ENCODE peak calls at places on chromosomes 1 and 21, in ten cellular contexts. P is HCT116, I is AG04450, X is fibroblast of mammary gland, C is adrenal gland, D is tibial artery, U is fibroblast of lung, H is cardiac fibroblast, V is ovary, N is fibroblast of the aortic adventitia. J is an unnamed sample.

GRCh38 chr21:43950936-43951335 is 61.2 kb upstream of the TRAPPC10 start:
- DNase-seq in I (no peak), H (no peak), C (no peak), X (no peak), V (no peak), D (no peak), P (no peak), U (no peak), N (no peak), J (no peak)

GRCh38 chr1:221692643-221693042 is 49.2 kb downstream of the DUSP10 start:
- DNase-seq in C (no peak), U (no peak), X (no peak), V (no peak), I (no peak), H (no peak), P (no peak), N (no peak), D (no peak), J (no peak)

GRCh38 chr1:210743038-210743437 is 390.9 kb downstream of the KCNH1 start:
- DNase-seq in D (no peak), N (no peak), C (no peak), X (no peak), I (no peak), U (no peak), H (no peak), V (no peak), P (no peak), J (no peak)

GRCh38 chr1:43893020-43893419 is 40.6 kb upstream of the ARTN start:
- DNase-seq in H (peak), U (no peak), V (no peak), I (no peak), C (no peak), X (peak), N (peak), P (no peak), D (peak), J (no peak)

GRCh38 chr1:10867914-10868598 is 71.6 kb upstream of the CASZ1 start:
- DNase-seq in N (no peak), X (no peak), V (no peak), U (no peak), I (no peak), H (no peak), P (no peak), C (no peak), D (no peak), J (no peak)

GRCh38 chr1:200217703-200218102 is 190.2 kb downstream of the NR5A2 start:
- DNase-seq in V (no peak), U (no peak), I (no peak), D (no peak), P (no peak), H (no peak), N (no peak), C (no peak), X (no peak), J (no peak)

GRCh38 chr21:33360871-33361602 is 36.3 kb downstream of the IFNAR1 start:
- DNase-seq in U (peak), I (no peak), X (peak), H (peak), D (peak), V (peak), C (peak), P (no peak), N (peak), J (peak)

GRCh38 chr1:87449348-87449963 is 120.8 kb downstream of the LMO4 start:
- DNase-seq in D (peak), H (peak), C (peak), I (no peak), U (peak), N (peak), V (peak), P (no peak), X (peak), J (peak)

GRCh38 chr1:68293609-68294353 is 61.5 kb upstream of the WLS start:
- DNase-seq in N (peak), U (peak), P (no peak), H (peak), I (no peak), C (peak), X (peak), V (peak), D (no peak), J (no peak)

GRCh38 chr1:202374077-202374476 is 25.6 kb downstream of the PPP1R12B start:
- DNase-seq in C (no peak), U (no peak), D (no peak), H (no peak), X (peak), I (no peak), P (no peak), N (no peak), V (no peak), J (no peak)

GRCh38 chr1:47418122-47418521 is 2.0 kb downstream of the FOXE3 start:
- DNase-seq in P (no peak), C (no peak), N (no peak), X (no peak), I (no peak), U (no peak), V (no peak), H (no peak), D (no peak), J (no peak)

GRCh38 chr1:47417129-47418044 is 1.3 kb downstream of the FOXE3 start:
- DNase-seq in N (no peak), H (no peak), V (no peak), I (no peak), D (no peak), X (no peak), P (no peak), C (no peak), U (no peak), J (no peak)

GRCh38 chr1:47416319-47417128 is 439 bp downstream of the FOXE3 start:
- DNase-seq in X (no peak), U (no peak), H (no peak), I (no peak), D (no peak), N (no peak), P (no peak), C (no peak), V (no peak), J (no peak)

GRCh38 chr1:47418681-47419272 is 2.7 kb downstream of the FOXE3 start:
- DNase-seq in D (no peak), H (no peak), N (no peak), U (no peak), P (no peak), X (no peak), C (no peak), V (no peak), I (no peak), J (no peak)

GRCh38 chr1:47415728-47416318 is at the start of gene FOXE3:
- DNase-seq in H (no peak), P (no peak), D (no peak), X (no peak), N (no peak), C (no peak), V (no peak), I (no peak), U (no peak), J (no peak)
- H3K4me3 ChIP-seq in H (peak), P (no peak), D (peak), X (peak), N (peak), C (no peak), V (no peak), I (peak), U (no peak), J (no peak)

DNA sequence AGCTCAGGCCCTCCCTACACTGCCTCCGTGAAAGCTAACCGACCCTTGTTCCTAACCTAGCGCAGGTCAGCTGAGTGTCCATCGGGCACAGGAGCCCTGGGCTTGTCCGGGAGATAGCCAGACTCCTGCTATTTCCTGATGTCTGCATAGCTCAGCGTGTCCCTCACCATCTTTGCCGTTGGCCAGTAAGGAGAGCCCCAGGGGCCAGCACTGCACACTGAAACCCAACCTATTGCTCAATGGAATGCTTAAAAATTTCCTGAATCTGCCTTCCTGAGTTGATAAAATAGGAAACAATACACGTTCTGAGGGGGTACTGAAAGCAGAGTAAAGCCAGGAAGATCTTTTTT is 2.2 kb downstream of the RUNX1 start:
- DNase-seq in N (no peak), X (no peak), D (no peak), V (no peak), P (no peak), H (no peak), I (no peak), U (peak), C (no peak), J (no peak)
- TF ChIP-seq CTCF in N (no peak), X (no peak), D (no peak), V (no peak), P (no peak), H (no peak), I (no peak), U (no peak), C (no peak), J (no peak)

DNA sequence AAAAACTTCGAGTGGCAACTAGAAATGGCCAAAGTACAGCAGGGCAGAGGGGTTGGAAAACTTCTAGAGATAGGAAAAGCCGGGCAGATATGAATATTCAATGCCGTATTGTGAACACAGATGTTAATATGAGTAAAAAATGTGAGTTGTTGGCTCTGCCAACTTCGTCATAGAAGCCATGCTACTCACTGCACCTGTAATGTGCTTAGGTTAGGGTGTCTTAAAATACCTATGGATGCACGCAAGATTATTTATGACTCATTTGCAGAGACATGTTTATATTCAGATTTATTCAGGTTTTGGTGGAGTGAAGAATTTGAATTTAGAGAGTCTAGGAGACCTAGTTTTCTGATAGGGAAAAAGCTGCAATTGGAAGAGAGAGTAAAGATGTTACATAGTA is 925.7 kb downstream of the LTN1 start:
- DNase-seq in I (no peak), V (no peak), C (no peak), P (no peak), U (no peak), X (no peak), D (no peak), N (no peak), H (no peak), J (no peak)
- H3K4me3 ChIP-seq in I (no peak), V (no peak), C (no peak), P (no peak), U (no peak), X (no peak), D (no peak), N (no peak), H (no peak), J (no peak)

DNA sequence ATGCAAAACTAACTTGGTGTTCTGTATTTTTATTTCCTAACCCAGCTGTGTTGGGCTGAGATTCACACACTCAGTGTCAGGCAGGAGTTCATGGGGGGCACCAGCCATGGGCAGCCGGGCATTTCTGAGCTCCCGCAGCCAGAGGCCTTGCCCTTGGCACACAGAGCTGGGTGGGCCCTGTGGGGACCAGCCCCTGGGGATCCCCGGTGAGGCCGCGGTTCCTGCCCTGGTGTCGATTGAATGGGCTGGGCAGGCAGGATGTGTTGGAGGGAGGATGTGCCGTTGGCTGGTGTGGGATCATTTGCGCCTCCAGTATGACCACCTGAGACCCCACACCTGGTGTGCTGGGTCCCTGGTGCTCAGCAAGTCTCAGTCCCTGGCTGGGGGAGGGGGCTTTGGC is 91.0 kb downstream of the PRDM16 start:
- DNase-seq in N (no peak), D (no peak), V (no peak), I (no peak), U (no peak), X (no peak), H (no peak), C (no peak), P (no peak), J (no peak)
- TF ChIP-seq CTCF in N (no peak), D (no peak), V (no peak), I (no peak), U (no peak), X (no peak), H (no peak), C (no peak), P (no peak), J (no peak)

DNA sequence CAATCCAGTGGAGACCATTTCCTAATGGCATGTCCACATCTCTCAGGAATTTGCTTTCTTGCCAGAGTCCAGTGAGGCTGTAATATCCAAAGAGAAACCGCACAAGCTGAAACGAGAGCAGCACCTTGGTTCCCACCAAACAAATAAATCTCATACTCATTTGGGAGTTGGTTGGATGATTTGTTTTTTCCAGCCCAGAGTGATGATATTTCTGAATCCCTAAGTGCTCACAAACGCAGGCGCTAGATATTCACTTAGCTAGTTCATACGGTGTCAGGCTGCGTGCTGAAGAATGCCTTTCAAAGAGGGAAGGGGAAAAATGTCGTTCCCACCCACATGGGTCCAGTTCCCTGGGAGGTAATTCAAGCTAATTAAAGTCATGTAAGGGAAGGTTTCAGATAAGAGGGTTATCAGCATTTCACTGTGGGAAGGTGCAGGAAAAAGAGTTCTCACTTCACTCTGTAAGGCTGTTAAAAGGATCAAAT is 19.6 kb downstream of the DPT start:
- DNase-seq in I (no peak), D (no peak), H (peak), V (no peak), U (peak), X (peak), P (no peak), C (no peak), N (peak), J (no peak)
- H3K4me3 ChIP-seq in I (no peak), D (peak), H (no peak), V (no peak), U (no peak), X (no peak), P (no peak), C (no peak), N (peak), J (no peak)

GRCh38 chr1:183945432-183946308 is 91.9 kb downstream of the COLGALT2 start:
- DNase-seq in I (no peak), P (no peak), V (no peak), C (no peak), H (no peak), N (no peak), D (no peak), X (no peak), U (no peak), J (no peak)

GRCh38 chr1:183946309-183946591 is 91.3 kb downstream of the COLGALT2 start:
- DNase-seq in N (no peak), U (no peak), V (no peak), D (no peak), P (no peak), I (no peak), H (no peak), C (no peak), X (no peak), J (no peak)

DNA sequence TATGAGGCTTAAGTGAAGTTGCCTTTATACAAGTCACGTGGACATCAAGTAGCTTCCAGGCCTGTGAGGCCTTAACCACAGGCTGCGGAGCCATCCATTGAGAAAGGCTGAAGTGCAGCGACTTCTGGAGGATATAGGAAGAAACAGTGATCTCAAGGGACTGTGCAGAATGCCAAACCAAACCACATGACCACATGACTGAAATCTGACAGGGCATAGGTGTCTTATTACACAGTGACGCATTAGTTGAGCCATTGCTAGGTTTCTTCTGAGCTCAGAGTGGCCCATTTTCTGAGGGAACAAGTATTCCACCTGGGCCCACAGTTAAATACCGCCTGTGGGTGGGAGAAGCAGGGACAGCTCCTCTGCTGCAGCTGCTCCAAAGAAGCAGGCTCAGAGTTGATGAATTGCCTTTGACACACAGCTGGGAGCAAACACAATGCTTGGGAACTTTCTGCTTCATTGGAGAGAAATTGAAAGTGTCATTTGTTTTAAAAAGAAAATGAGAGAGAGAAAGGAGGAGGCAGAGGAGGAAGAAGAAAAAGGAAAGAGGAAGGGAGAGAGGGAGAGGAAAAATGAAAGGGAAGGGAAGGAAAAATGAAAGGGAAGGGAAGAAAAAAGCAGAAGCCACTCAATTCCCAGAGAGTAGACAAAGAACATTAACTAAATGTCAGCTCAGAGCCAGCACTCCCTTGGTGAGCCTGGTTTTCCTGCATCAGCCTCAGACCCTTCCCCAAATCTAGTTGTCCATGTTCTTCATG is 94.4 kb downstream of the COLGALT2 start:
- DNase-seq in H (peak), P (peak), U (peak), X (peak), C (no peak), I (peak), V (no peak), N (peak), D (no peak), J (no peak)
- TF ChIP-seq CTCF in H (no peak), P (peak), U (peak), X (peak), C (no peak), I (peak), V (no peak), N (no peak), D (no peak), J (no peak)

GRCh38 chr1:144551107-144551542 is 41.6 kb upstream of the PPIAL4F start:
- DNase-seq in C (no peak), V (no peak), U (peak), H (peak), D (no peak), N (no peak), I (no peak), X (no peak), P (no peak), J (no peak)

GRCh38 chr1:144551543-144552424 is 40.9 kb upstream of the PPIAL4F start:
- DNase-seq in X (peak), I (peak), P (peak), N (peak), D (peak), H (peak), C (peak), V (no peak), U (peak), J (peak)
- H3K4me3 ChIP-seq in X (peak), I (peak), P (peak), N (peak), D (peak), H (peak), C (no peak), V (peak), U (peak), J (peak)

J was measured in GM12864.